ENCODE peak calls at places on chromosomes 1 and 21, in five cellular contexts. Q is H1, U is H9, S is mesenchymal stem cell, Z is trophoblast cell. D is an unnamed sample.

GRCh38 chr21:32308696-32309095 is 10.0 kb downstream of the MRAP start:
- DNase-seq in Q (peak), Z (no peak), S (no peak), U (no peak), D (no peak)

GRCh38 chr1:184386271-184387068 is at the start of gene C1orf21:
- DNase-seq in Z (peak), S (peak), Q (peak), U (peak), D (peak)

GRCh38 chr1:24104854-24105253 is 7.1 kb downstream of the MYOM3 start:
- DNase-seq in Z (no peak), S (no peak), U (no peak), Q (no peak), D (no peak)

GRCh38 chr1:11788549-11789053 is 17.2 kb downstream of the MTHFR start:
- DNase-seq in S (no peak), U (no peak), Q (no peak), Z (no peak), D (no peak)

GRCh38 chr1:78490861-78491310 is at the start of gene PTGFR:
- DNase-seq in Q (peak), S (peak), U (peak), Z (no peak), D (peak)

GRCh38 chr1:22509815-22510214 is 53.5 kb upstream of the EPHA8 start:
- DNase-seq in S (no peak), Z (no peak), Q (no peak), U (no peak), D (no peak)

GRCh38 chr1:221520250-221520649 is 221.6 kb downstream of the DUSP10 start:
- DNase-seq in U (no peak), Z (no peak), S (no peak), Q (no peak), D (no peak)

GRCh38 chr1:89175601-89176256 is at the start of gene GBP7:
- DNase-seq in Q (no peak), S (no peak), U (no peak), Z (no peak), D (no peak)

GRCh38 chr21:18887922-18888602 is 484.5 kb upstream of the TMPRSS15 start:
- DNase-seq in Z (no peak), S (no peak), U (no peak), Q (no peak), D (no peak)

GRCh38 chr1:162587347-162587746 is 25.8 kb downstream of the UAP1 start:
- DNase-seq in U (no peak), S (no peak), Z (no peak), Q (no peak), D (no peak)

GRCh38 chr1:100912019-100912418 is 16.1 kb downstream of the SLC30A7 start:
- DNase-seq in Q (no peak), S (peak), U (no peak), Z (no peak), D (no peak)

GRCh38 chr1:29975036-29975694 is 738.8 kb downstream of the PTPRU start:
- DNase-seq in S (peak), U (peak), Z (no peak), Q (peak), D (peak)
- H2BK12ac ChIP-seq in S (no peak), U (peak), Z (no peak), Q (peak), D (no peak)

DNA sequence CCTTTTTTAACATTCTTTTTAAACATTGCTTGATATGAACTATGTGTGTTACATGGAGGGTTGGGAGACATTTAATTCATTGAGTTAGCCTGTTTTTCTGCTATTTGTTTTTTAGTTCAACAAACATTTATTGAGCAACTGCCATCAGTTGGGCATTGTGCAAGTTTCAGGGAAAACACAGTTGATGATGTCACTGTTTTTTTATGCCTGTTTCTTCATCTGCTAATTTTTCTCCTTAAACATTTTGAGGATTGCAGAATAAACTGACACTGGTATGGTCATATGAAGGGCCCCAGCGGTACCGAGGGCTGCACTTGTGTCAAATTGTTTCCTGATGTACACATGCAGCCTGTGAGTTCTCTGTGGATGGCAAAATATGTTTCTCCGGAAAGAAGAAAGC is 253.0 kb downstream of the FGGY start:
- DNase-seq in Z (peak), Q (no peak), S (peak), U (no peak), D (no peak)
- H3K23ac ChIP-seq in Z (no peak), Q (no peak), S (no peak), U (no peak), D (no peak)

GRCh38 chr1:106232128-106232527 is 824.3 kb upstream of the PRMT6 start:
- DNase-seq in S (no peak), Q (no peak), Z (no peak), U (no peak), D (no peak)
- H2BK12ac ChIP-seq in S (no peak), Q (no peak), Z (peak), U (no peak), D (no peak)

GRCh38 chr21:36966066-36966845 is at the start of gene HLCS:
- DNase-seq in U (peak), Z (peak), S (peak), Q (peak), D (peak)
- H3K23ac ChIP-seq in U (no peak), Z (no peak), S (no peak), Q (no peak), D (peak)

GRCh38 chr1:234065794-234066447 is 161.4 kb downstream of the SLC35F3 start:
- DNase-seq in S (peak), Q (peak), Z (peak), U (peak), D (peak)
- H2BK12ac ChIP-seq in S (no peak), Q (peak), Z (no peak), U (no peak), D (no peak)

GRCh38 chr1:20980051-20980450 is 192.9 kb upstream of the HP1BP3 start:
- DNase-seq in S (peak), U (no peak), Z (no peak), Q (no peak), D (no peak)

GRCh38 chr1:20978413-20978812 is 191.3 kb upstream of the HP1BP3 start:
- DNase-seq in S (peak), Q (no peak), U (no peak), Z (peak), D (no peak)

GRCh38 chr1:20981903-20982695 is 194.6 kb downstream of the EIF4G3 start:
- DNase-seq in Z (no peak), U (no peak), Q (no peak), S (peak), D (no peak)

GRCh38 chr1:20988030-20988825 is 188.5 kb downstream of the EIF4G3 start:
- DNase-seq in Q (no peak), S (peak), U (no peak), Z (no peak), D (no peak)

DNA sequence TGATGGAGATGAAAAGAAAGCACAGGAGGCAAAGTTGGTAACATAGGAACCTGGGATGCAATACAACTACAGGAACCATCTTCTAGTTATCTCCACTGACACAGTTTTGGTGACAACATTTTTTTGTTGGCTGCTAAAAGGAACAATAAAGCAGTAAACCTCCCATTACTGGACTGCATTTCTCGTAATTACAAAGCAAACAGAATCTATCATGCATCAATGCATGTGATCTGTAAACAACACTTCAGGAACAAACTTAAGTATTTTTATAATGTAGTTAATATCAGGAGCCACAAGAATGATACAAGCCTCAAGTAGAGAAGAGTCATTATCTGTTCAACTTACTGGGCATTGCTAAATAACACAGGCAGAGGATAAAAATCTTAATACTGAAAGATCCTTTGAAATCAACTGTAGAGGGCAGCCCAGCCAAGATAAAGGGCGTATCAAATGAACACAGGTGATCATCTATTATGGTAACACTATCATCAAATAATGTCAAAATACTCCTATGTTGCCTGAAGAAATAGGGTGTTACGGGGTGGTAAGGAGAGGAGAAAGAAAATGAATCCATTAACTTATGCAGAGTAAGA is 193.3 kb downstream of the EIF4G3 start:
- DNase-seq in S (no peak), Q (no peak), U (no peak), Z (no peak), D (no peak)
- H3K23ac ChIP-seq in S (no peak), Q (no peak), U (no peak), Z (no peak), D (no peak)

D was measured in neuronal stem cell.